ENCODE peak calls at places on chromosomes 11 and 22, in nine cellular contexts. Y is CD8-positive, alpha-beta T cell; N is astrocyte of the spinal cord; K is spleen; G is cardiac fibroblast; J is HL-60; W is upper lobe of right lung; H is kidney epithelial cell; Z is stomach. M is an unnamed sample.

GRCh38 chr11:69531071-69531716 is 49.7 kb downstream of the LINC01488 start:
- DNase-seq in Y (no peak), J (no peak), G (no peak), H (no peak), W (peak), Z (no peak), K (peak), N (no peak), M (no peak)

GRCh38 chr11:74689666-74690065 is 41.6 kb downstream of the CHRDL2 start:
- DNase-seq in Z (no peak), Y (no peak), G (peak), N (peak), K (peak), W (no peak), J (no peak), H (no peak), M (no peak)

GRCh38 chr11:1979607-1980006 is 18.0 kb downstream of the H19 start:
- DNase-seq in J (no peak), G (no peak), W (no peak), K (peak), Z (no peak), N (no peak), Y (no peak), H (no peak), M (no peak)

GRCh38 chr22:40387758-40388157 is 17.4 kb downstream of the SGSM3 start:
- DNase-seq in H (no peak), J (no peak), Y (no peak), G (no peak), Z (peak), N (no peak), K (no peak), W (no peak), M (no peak)

GRCh38 chr11:11978792-11979486 is 29.5 kb downstream of the DKK3 start:
- DNase-seq in H (no peak), N (peak), Y (no peak), J (no peak), K (peak), W (peak), Z (peak), G (peak), M (no peak)

GRCh38 chr22:16957781-16958180 is 50.2 kb downstream of the GAB4 start:
- DNase-seq in G (no peak), W (no peak), N (no peak), Z (no peak), Y (no peak), J (no peak), H (no peak), K (no peak), M (no peak)

GRCh38 chr11:71420455-71421241 is 27.5 kb downstream of the DHCR7 start:
- DNase-seq in Z (peak), K (no peak), J (peak), G (peak), Y (no peak), W (no peak), N (peak), H (peak), M (no peak)

GRCh38 chr22:20514658-20515406 is 7.4 kb downstream of the MED15 start:
- DNase-seq in K (no peak), G (peak), H (no peak), N (peak), W (no peak), Z (no peak), J (no peak), Y (no peak), M (peak)

GRCh38 chr11:19398273-19398672 is 157.5 kb upstream of the E2F8 start:
- DNase-seq in J (no peak), G (no peak), W (no peak), K (no peak), Y (no peak), N (no peak), Z (no peak), H (no peak), M (no peak)

GRCh38 chr22:44638966-44639739 is 62.9 kb upstream of the PRR5 start:
- DNase-seq in Y (no peak), J (no peak), Z (no peak), N (peak), K (peak), W (peak), H (no peak), G (no peak), M (no peak)

GRCh38 chr22:31637938-31638618 is 23.9 kb downstream of the PISD start:
- DNase-seq in W (no peak), Z (no peak), J (peak), G (peak), N (no peak), Y (no peak), K (peak), H (no peak), M (no peak)

GRCh38 chr11:71171024-71171423 is 81.4 kb downstream of the SHANK2 start:
- DNase-seq in Z (no peak), W (no peak), J (no peak), N (no peak), G (no peak), H (no peak), Y (peak), K (no peak), M (no peak)

GRCh38 chr22:32048069-32048468 is 5.0 kb downstream of the SLC5A1 start:
- DNase-seq in G (no peak), W (no peak), J (no peak), N (no peak), H (no peak), Z (no peak), K (no peak), Y (no peak), M (no peak)

GRCh38 chr11:128871165-128871564 is 4.1 kb upstream of the KCNJ1 start:
- DNase-seq in W (no peak), K (no peak), G (no peak), J (no peak), Y (no peak), Z (no peak), H (no peak), N (no peak), M (no peak)

GRCh38 chr11:107259826-107260225 is 197.8 kb downstream of the CWF19L2 start:
- DNase-seq in Y (no peak), K (no peak), W (no peak), G (no peak), H (no peak), J (peak), N (no peak), Z (no peak), M (no peak)

GRCh38 chr11:12717851-12718291 is 43.6 kb downstream of the TEAD1 start:
- DNase-seq in N (no peak), W (no peak), Z (no peak), G (no peak), Y (no peak), K (no peak), H (no peak), J (no peak), M (no peak)

GRCh38 chr11:3853935-3854659 is 1.4 kb upstream of the STIM1 start:
- DNase-seq in Y (peak), W (no peak), K (peak), Z (peak), H (no peak), G (no peak), N (no peak), J (peak), M (no peak)

GRCh38 chr11:127816959-127817358 is 770.4 kb downstream of the ETS1 start:
- DNase-seq in Z (no peak), Y (no peak), J (no peak), G (peak), H (no peak), W (no peak), K (no peak), N (no peak), M (no peak)

GRCh38 chr11:25766332-25767015 is 565.5 kb upstream of the ANO3 start:
- DNase-seq in G (no peak), J (no peak), W (no peak), Z (no peak), K (no peak), N (peak), H (no peak), Y (no peak), M (no peak)

GRCh38 chr22:23147632-23148387 is 2.5 kb downstream of the RAB36 start:
- DNase-seq in Y (no peak), G (peak), J (no peak), H (no peak), K (no peak), W (no peak), N (peak), Z (no peak), M (no peak)

DNA sequence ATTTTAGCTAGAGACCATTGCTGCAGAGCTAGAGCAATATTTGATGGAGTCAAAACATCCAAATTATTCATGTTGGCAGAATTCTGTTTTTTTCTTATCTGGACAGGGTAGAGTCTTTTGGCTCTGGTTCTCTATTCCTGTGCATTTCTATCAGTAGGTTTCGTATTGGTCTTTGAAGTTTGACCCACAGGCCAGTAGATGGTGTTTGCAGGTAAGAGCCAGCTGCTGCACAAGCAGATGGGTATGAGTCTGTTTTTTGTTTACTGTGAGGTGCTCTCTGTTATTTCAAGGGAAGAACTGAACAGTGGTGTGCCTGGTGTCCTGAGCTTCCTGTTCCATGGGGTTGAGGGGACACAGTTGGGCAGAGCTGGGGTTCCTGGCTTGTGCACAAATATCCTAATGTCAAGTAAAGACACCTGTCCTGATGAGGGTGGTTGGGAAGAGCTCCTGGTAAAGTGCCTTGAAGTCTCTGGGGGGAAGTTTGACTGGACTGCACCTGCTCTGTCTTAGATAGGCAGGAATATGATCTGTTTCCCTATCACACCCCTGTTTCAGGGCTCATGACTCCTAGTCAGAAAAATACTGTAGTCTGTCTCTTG is 34.0 kb upstream of the SLC22A25 start:
- DNase-seq in N (no peak), K (no peak), Y (no peak), Z (no peak), J (no peak), H (no peak), W (no peak), G (no peak), M (no peak)
- TF ChIP-seq CTCF in N (no peak), K (no peak), Y (no peak), Z (no peak), J (no peak), H (no peak), W (peak), G (peak), M (no peak)

DNA sequence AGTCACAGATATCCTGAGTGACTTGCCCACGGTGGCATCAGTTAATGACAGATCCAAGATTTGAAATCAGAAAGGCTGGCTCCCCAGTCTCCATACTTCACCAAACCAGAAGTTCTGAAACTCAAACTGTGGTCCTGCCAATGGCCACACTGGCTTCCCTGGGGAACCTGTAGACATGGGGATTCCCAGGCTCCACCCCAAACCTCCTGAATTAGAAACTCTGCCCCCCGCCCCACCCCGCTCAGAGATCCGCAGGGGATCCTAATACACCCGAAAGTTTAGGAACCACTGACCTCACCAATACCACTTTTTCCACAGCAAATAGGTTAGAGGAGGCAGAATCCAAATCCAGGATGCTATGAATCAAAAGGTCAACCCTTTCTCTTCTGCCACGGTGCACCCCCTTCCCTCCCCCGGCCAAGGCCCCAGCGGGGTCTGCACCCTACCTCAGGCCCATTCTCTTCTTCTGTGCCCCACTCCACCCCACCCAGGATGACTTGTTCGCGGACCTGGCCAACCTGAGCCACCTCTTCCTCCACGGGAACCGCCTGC is 15.4 kb downstream of the RTN4RL2 start:
- DNase-seq in H (no peak), K (no peak), N (no peak), Y (no peak), G (no peak), Z (no peak), J (no peak), W (no peak), M (no peak)
- H3K4me3 ChIP-seq in H (no peak), K (peak), N (no peak), Y (peak), G (no peak), Z (peak), J (no peak), W (peak), M (no peak)

DNA sequence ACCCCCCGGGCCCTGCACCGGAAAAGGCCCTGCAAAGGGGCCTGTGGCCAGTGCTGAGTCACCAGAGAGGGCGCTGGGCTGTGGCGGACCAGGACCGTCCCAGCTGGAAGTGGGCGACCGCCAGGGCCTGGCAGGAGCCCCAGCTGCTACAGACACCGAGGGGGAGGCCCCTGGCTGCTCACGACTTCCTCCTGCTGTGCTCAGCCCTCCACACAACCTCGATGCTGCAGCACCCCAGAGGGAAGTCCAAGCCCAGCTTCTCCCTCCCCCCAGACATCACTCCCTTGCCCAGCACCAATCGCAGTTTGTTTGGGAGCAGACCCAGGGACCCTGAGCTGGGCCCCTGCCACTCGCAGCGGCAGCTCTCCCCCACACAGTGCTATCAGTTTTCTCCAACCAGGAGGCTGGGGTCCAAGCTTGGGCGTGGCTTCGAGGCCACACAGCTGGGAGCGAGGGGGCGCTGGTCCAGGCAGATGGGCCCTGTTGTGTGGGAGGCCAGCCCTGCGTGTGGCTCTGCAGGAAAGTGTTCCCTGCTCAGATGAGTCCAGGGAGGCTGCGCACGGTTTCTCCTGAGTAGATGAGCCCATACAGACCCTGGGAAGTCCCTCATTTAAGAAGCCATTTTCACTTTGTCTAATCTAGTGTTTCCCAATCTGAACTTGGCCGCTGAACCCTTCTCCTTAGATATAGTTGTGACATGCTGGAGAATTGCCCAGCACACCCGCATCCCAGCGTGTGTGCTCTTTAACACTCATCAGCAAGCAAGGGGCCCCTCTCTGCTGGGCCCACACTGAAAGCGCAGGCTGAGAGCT is 5.6 kb upstream of the SH3BP1 start:
- DNase-seq in K (peak), W (peak), G (peak), Y (peak), Z (peak), N (peak), H (peak), J (peak), M (peak)
- TF ChIP-seq CTCF in K (peak), W (peak), G (peak), Y (no peak), Z (no peak), N (peak), H (no peak), J (no peak), M (peak)

DNA sequence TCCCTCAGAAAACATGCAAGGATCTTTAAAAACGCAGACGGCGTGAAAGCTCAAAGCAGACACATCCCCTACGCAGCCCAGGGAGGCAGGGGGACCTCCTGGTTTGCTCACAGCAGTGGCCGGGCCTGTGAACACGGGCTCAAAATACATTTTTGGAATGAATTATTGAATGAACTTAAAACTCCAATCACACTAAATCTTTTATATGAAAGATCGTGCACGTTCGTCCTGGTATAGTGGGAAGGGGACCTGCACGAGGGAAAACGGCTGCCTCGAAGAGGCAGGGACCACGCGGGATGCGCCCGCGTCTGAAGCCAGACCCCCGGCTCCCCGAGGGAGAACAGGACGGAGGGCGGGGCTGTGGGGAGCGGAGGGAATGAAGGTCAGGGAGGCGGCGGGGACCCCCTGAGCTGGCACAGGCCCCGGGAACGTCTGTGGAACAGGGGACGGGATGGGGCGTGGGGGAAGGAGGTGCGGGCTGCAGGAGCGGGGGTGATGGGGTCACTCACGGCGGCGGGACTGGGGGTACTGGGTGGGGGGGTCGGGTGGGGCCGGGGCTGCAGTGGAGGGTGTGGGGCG is 1.3 kb upstream of the PANX2 start:
- DNase-seq in J (no peak), N (no peak), K (peak), G (no peak), Y (no peak), H (no peak), Z (no peak), W (no peak), M (no peak)
- H3K4me3 ChIP-seq in J (peak), N (no peak), K (no peak), G (no peak), Y (no peak), H (no peak), Z (peak), W (peak), M (no peak)